ENCODE peak calls at places on chromosomes 13 and 19, in four cellular contexts. I, G, J and W are unnamed samples.

GRCh38 chr19:51422053-51422448 is 4.6 kb upstream of the SIGLEC10 start:
- DNase-seq in G (peak), J (peak), I (peak), W (peak)

GRCh38 chr19:3328743-3329142 is 37.6 kb upstream of the NFIC start:
- DNase-seq in J (no peak), G (no peak), I (no peak), W (no peak)

GRCh38 chr19:34319785-34320184 is 45.2 kb upstream of the GPI start:
- DNase-seq in I (no peak), G (no peak), J (no peak), W (no peak)

GRCh38 chr13:67156718-67157049 is 73.5 kb downstream of the PCDH9 start:
- DNase-seq in G (no peak), J (no peak), I (no peak), W (no peak)

GRCh38 chr19:42076375-42076944 is 494 bp downstream of the ZNF574 start:
- DNase-seq in G (no peak), I (no peak), J (no peak), W (no peak)

GRCh38 chr13:113729329-113730019 is 29.6 kb upstream of the TMEM255B start:
- DNase-seq in I (no peak), J (no peak), G (peak), W (peak)

GRCh38 chr13:48923376-48923775 is 52.3 kb upstream of the FNDC3A start:
- DNase-seq in I (no peak), J (no peak), G (no peak), W (no peak)

GRCh38 chr13:99766641-99767045 is 204.9 kb downstream of the ZIC5 start:
- DNase-seq in I (no peak), G (no peak), J (no peak), W (no peak)

GRCh38 chr19:39277598-39277997 is 9.4 kb downstream of the IFNL2 start:
- DNase-seq in I (no peak), J (no peak), G (peak), W (no peak)

GRCh38 chr13:52195052-52195837 is 35.8 kb upstream of the NEK3 start:
- DNase-seq in G (no peak), J (peak), I (peak), W (peak)

GRCh38 chr13:110116072-110116487 is 190.9 kb downstream of the COL4A1 start:
- DNase-seq in I (peak), J (peak), G (peak), W (peak)

GRCh38 chr13:27259831-27260230 is 8.5 kb downstream of the RPL21 start:
- DNase-seq in I (no peak), G (no peak), J (no peak), W (no peak)

GRCh38 chr13:36841411-36841810 is 22.4 kb downstream of the RFXAP start:
- DNase-seq in I (no peak), G (no peak), J (no peak), W (no peak)

GRCh38 chr19:41027273-41027967 is 36.3 kb downstream of the CYP2B6 start:
- DNase-seq in G (no peak), I (no peak), J (no peak), W (no peak)

GRCh38 chr19:1280588-1281269 is 4.9 kb upstream of the EFNA2 start:
- DNase-seq in J (no peak), G (no peak), I (no peak), W (no peak)

GRCh38 chr13:107200491-107200890 is 632.6 kb upstream of the ARGLU1 start:
- DNase-seq in I (no peak), G (no peak), J (no peak), W (no peak)

GRCh38 chr13:32545083-32545482 is 6.5 kb upstream of the N4BP2L2 start:
- DNase-seq in J (no peak), I (no peak), G (no peak), W (no peak)

GRCh38 chr19:1027953-1028902 is 1.8 kb downstream of the CNN2 start:
- DNase-seq in G (peak), J (peak), I (no peak), W (peak)

GRCh38 chr13:87527036-87527435 is 144.1 kb upstream of the SLITRK5 start:
- DNase-seq in G (no peak), J (no peak), I (no peak), W (no peak)

GRCh38 chr13:97107815-97108534 is 113.7 kb upstream of the OXGR1 start:
- DNase-seq in J (no peak), G (no peak), I (peak), W (no peak)

GRCh38 chr19:17262557-17262956 is 2.0 kb downstream of the USHBP1 start:
- DNase-seq in G (no peak), J (no peak), I (no peak), W (no peak)

GRCh38 chr19:17266026-17266425 is 1.2 kb upstream of the BABAM1 start:
- DNase-seq in J (no peak), G (no peak), I (no peak), W (no peak)

GRCh38 chr19:17266589-17266974 is 661 bp upstream of the BABAM1 start:
- DNase-seq in G (no peak), J (no peak), I (no peak), W (no peak)

GRCh38 chr19:17263712-17264640 is 569 bp downstream of the USHBP1 start:
- DNase-seq in J (no peak), G (no peak), I (no peak), W (no peak)

DNA sequence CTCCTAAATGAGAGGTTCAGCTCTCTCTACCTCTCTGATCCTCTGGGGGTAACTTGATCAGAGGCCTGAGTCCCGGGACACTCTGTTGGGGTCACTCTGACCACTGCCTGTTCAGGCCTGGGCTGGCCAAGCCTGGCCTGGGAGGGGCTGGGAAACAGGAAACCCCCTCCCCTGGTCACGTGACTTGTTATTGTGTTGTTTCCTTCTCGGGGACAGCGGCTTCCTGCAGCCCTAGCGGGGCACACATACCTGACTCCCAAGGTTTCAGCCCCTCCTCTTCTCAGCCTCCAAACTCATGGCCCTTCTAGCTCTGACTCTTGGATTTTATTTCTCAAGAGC is at the start of gene USHBP1:
- DNase-seq in I (peak), G (no peak), J (no peak), W (no peak)
- TF ChIP-seq POLR2A in I (peak), G (no peak), J (no peak), W (no peak)

GRCh38 chr13:60398438-60398891 is 1.4 kb downstream of the TDRD3 start:
- DNase-seq in I (no peak), G (no peak), J (no peak), W (no peak)

GRCh38 chr13:60398949-60399589 is 2.0 kb downstream of the TDRD3 start:
- DNase-seq in G (no peak), J (no peak), I (no peak), W (no peak)

GRCh38 chr13:60397693-60398437 is 845 bp downstream of the TDRD3 start:
- DNase-seq in I (peak), J (peak), G (peak), W (peak)

GRCh38 chr13:60396783-60397692 is at the start of gene TDRD3:
- DNase-seq in I (peak), G (peak), J (peak), W (peak)

DNA sequence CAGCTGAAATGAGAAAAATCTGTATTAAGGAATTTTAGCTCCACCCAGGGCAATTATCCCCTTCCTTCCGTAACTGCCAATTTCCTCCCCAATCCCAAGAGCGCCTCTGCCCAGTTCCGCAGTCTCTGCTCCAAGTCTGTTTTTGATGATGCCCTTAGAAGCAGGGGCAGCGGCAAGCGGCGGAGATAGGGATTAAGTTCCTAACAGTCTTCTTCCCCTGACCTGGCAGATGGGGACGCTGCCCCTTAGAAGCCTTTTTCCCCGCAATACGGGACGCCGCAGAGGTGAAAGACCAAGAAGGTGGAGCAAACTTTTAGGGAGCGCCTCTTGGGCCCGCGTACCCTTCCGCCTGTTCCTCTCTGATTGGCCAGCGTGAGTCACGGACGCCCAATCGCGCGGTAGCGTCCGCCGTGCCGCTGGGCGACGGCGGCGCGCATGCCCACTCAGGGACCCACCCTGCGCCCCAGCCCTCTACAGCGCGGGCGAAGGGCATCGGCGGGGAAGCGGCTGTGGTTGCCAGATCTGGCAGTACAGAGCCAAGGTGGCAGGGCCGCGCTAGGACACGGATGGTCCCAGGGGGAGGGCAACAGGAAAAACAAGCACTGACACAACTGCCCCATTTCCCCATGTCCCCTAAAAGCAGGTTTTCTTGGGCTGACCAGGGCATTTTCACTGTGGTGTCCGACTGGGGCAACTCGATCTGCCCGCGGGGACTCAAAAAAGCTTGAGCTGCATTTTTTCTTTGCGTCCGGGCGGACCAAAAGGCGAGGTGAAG is 825 bp upstream of the TDRD3 start:
- DNase-seq in J (peak), I (peak), G (peak), W (peak)
- TF ChIP-seq POLR2A in J (peak), I (peak), G (peak), W (peak)

GRCh38 chr19:35458821-35459391 is 10.8 kb downstream of the FFAR2 start:
- DNase-seq in G (peak), I (no peak), J (no peak), W (peak)
- TF ChIP-seq POLR2A in G (no peak), I (no peak), J (no peak), W (no peak)

GRCh38 chr19:13934785-13935109 is 3.5 kb downstream of the PODNL1 start:
- DNase-seq in I (no peak), J (no peak), G (no peak), W (no peak)
- TF ChIP-seq POLR2A in I (no peak), J (no peak), G (no peak), W (no peak)

GRCh38 chr13:79389031-79389430 is 17.0 kb downstream of the RBM26 start:
- DNase-seq in J (no peak), G (no peak), I (no peak), W (no peak)

GRCh38 chr13:79393564-79394249 is 12.3 kb downstream of the RBM26 start:
- DNase-seq in J (no peak), G (no peak), I (no peak), W (peak)

GRCh38 chr13:79398169-79398568 is 7.9 kb downstream of the RBM26 start:
- DNase-seq in I (no peak), J (no peak), G (no peak), W (no peak)

GRCh38 chr13:79395881-79396280 is 10.2 kb downstream of the RBM26 start:
- DNase-seq in G (no peak), I (no peak), J (no peak), W (no peak)

GRCh38 chr13:79392882-79393563 is 13.0 kb downstream of the RBM26 start:
- DNase-seq in J (no peak), G (no peak), I (no peak), W (no peak)
- TF ChIP-seq POLR2A in J (no peak), G (no peak), I (no peak), W (no peak)

GRCh38 chr19:38005224-38005614 is 98.2 kb downstream of the SIPA1L3 start:
- DNase-seq in J (no peak), I (no peak), G (no peak), W (no peak)

GRCh38 chr19:38006361-38007045 is 99.5 kb downstream of the SIPA1L3 start:
- DNase-seq in J (no peak), I (no peak), G (no peak), W (no peak)

GRCh38 chr19:38004505-38005223 is 97.7 kb downstream of the SIPA1L3 start:
- DNase-seq in G (peak), J (peak), I (peak), W (no peak)

GRCh38 chr19:38003427-38004099 is 96.6 kb downstream of the SIPA1L3 start:
- DNase-seq in G (no peak), J (peak), I (peak), W (peak)

DNA sequence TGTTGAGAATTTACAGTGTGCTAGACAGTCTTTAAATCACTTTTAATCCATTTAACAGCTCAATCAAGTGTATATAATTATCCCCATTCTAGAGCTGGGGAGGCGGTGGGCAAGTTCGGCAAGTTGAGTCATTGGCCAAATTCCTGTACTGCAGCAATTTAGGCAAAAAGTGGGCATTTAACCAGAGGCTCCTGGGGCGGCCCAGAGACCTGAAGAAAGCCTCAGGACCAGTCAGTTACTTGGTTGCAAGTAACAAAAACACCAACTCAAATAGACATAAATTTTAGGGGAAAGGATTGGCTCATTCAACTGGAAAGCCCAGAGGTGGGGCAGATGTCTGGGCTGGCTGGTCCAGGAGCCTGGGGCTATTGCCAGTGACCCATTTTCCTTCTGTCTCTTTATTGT is 97.1 kb downstream of the SIPA1L3 start:
- DNase-seq in I (no peak), G (no peak), J (no peak), W (no peak)
- TF ChIP-seq POLR2A in I (no peak), G (no peak), J (no peak), W (no peak)

DNA sequence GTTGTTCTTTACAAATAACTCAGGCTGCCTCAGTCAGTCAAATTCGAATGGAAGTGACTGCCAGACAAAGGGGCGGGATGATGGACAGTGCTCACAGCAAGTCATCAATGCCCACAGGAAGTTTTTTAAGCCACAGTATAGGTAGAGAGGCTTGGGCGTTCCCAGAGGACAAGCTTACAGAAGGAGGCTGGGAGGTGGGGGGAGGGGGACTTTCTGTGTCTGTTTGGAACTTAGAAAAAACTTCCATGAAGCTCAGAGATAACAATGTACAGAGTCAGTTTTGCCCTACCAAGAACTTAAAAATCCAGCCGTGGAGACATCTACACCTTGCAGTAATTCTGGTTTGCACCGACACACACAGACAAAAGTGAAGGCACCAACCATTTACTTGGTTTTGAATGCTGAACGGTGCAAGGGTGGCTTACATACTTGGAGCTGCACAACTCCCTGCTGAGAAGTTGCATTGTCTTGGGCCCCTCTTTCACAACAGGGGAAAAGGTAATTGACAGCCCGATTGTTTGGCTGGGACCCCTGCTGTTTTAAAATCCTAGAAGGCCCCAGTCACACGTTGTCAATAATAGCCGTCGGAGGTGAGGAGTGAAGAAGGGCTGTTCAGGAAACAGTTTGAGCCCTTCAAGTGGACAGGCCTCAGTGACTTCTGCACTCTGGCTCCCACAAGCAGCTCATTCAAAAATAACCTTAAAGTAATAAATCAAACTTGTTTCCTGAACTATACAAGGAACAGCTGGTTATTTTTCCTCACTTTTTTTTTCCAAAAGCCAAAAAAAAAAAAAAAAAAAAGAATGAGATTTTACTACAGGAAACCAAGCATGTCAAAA is 18.8 kb upstream of the SPRY2 start:
- DNase-seq in J (no peak), G (no peak), I (no peak), W (no peak)
- TF ChIP-seq POLR2A in J (no peak), G (no peak), I (no peak), W (no peak)

DNA sequence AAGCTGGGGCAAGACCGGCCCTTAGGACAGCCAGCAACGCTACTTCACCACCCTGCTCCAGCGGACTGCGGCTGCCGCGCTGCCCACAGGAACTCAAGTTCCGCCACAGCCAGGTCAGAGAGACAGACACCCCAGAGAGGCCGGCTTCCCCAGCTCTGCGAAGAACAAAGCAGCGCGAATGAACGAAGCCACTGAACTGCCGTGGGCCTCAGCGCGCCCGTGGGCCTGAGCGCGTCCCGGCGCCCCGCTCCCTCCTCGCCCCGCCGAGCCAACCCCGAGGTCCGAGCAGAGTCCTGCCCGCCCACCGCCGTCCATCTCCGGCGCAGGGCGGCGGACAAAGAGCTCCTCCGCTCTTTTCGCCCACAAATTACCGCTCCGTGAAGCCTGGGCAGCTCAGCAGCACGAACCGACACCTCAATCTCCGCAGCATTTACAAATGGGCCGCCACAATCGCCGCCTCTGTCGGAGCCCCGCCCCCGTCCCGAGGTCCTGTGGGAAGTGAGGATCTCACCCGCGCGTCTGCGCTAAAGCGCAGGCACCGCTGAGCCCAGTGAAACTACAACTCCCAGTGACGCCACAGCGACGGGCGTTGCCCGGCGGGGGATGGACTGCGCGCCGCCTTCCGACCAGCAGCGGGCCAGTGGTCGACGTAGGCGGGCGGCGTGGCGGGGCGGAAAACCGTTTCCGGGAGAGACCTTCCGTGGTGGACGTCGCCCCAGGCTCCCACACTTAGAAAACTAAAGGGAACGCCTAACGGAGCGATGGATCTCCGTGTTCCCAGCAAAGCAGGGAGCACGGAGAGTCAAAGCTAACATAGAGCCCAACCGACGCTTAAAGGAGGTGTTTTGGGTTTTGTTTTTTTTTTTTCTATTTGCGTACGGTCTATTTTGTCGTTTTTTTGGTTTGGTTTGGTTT is 158.7 kb downstream of the RNF17 start:
- DNase-seq in G (peak), J (peak), I (peak), W (peak)
- TF ChIP-seq POLR2A in G (peak), J (peak), I (peak), W (no peak)

GRCh38 chr13:70390064-70390463 is 281.8 kb upstream of the KLHL1 start:
- DNase-seq in G (no peak), J (no peak), I (no peak), W (no peak)

GRCh38 chr13:70386919-70387318 is 278.7 kb upstream of the KLHL1 start:
- DNase-seq in I (no peak), J (no peak), G (no peak), W (peak)

GRCh38 chr13:70388935-70389334 is 280.7 kb upstream of the KLHL1 start:
- DNase-seq in I (no peak), G (no peak), J (no peak), W (no peak)

GRCh38 chr13:70384156-70384555 is 275.9 kb upstream of the KLHL1 start:
- DNase-seq in J (no peak), I (no peak), G (no peak), W (no peak)

GRCh38 chr13:70385852-70386251 is 277.6 kb upstream of the KLHL1 start:
- DNase-seq in J (no peak), G (no peak), I (no peak), W (peak)
- TF ChIP-seq POLR2A in J (no peak), G (no peak), I (no peak), W (no peak)

DNA sequence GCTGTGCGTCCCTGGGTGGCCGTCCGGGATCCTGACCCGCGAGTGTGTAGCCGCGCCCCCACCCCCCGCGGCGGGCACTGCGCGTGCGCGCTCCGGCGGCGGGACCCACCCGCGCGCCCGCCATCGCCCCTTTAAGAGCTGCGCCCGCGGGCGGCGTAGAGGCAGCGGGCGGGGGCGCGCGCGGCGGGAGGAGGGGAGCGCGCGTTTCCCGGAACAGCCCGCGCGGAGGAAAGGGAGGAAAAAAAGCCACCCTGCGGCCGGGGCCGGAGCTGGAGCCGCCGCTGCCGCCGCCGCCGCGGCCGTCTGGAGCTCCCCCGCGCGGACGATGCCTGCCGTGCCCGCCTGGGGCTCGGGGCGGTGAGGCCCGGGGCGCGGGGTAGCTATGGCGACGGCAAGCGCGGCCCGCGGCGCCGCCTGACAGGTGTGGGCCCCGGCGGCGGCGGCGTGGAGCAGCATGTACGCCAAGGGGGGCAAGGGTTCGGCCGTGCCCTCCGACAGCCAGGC is at the start of gene SSBP4:
- DNase-seq in I (peak), J (peak), G (peak), W (peak)
- TF ChIP-seq POLR2A in I (peak), J (peak), G (no peak), W (no peak)